ENCODE peak calls at places on chromosomes 5 and 9, in five cellular contexts. One of them, this sample, is unnamed.

GRCh38 chr5:140151068-140151718 is 23.8 kb upstream of the CYSTM1 start:
- DNase-seq in cardiac muscle cell: no peak
- DNase-seq in HT1080: no peak
- DNase-seq in occipital lobe: no peak
- DNase-seq in stimulated activated CD4-positive, alpha-beta T cell treated with anti-CD3 and anti-CD28 coated beads, Interleukin-12 subunit alpha, Interleukin-12 subunit beta, amount 100 ng/mL, for 4 hours: no peak
- DNase-seq in this sample: no peak

GRCh38 chr5:1921711-1922110 is 39.0 kb upstream of the IRX4 start:
- DNase-seq in cardiac muscle cell: no peak
- DNase-seq in occipital lobe: no peak
- DNase-seq in stimulated activated CD4-positive, alpha-beta T cell treated with anti-CD3 and anti-CD28 coated beads, Interleukin-12 subunit alpha, Interleukin-12 subunit beta, amount 100 ng/mL, for 4 hours: no peak
- DNase-seq in HT1080: no peak
- DNase-seq in this sample: no peak

GRCh38 chr5:79666758-79667157 is 22.9 kb upstream of the CMYA5 start:
- DNase-seq in cardiac muscle cell: no peak
- DNase-seq in occipital lobe: no peak
- DNase-seq in HT1080: no peak
- DNase-seq in stimulated activated CD4-positive, alpha-beta T cell treated with anti-CD3 and anti-CD28 coated beads, Interleukin-12 subunit alpha, Interleukin-12 subunit beta, amount 100 ng/mL, for 4 hours: no peak
- DNase-seq in this sample: no peak

GRCh38 chr9:15086096-15087030 is 176.1 kb upstream of the FREM1 start:
- DNase-seq in cardiac muscle cell: no peak
- DNase-seq in stimulated activated CD4-positive, alpha-beta T cell treated with anti-CD3 and anti-CD28 coated beads, Interleukin-12 subunit alpha, Interleukin-12 subunit beta, amount 100 ng/mL, for 4 hours: no peak
- DNase-seq in HT1080: peak; percentile 13
- DNase-seq in occipital lobe: no peak
- DNase-seq in this sample: no peak

GRCh38 chr9:134025606-134026541 is 593 bp downstream of the BRD3OS start:
- DNase-seq in HT1080: peak; percentile 38
- DNase-seq in cardiac muscle cell: peak; percentile 58
- DNase-seq in stimulated activated CD4-positive, alpha-beta T cell treated with anti-CD3 and anti-CD28 coated beads, Interleukin-12 subunit alpha, Interleukin-12 subunit beta, amount 100 ng/mL, for 4 hours: peak; percentile 38
- DNase-seq in occipital lobe: no peak
- DNase-seq in this sample: peak; percentile 65

GRCh38 chr5:36521219-36521618 is 85.2 kb upstream of the SLC1A3 start:
- DNase-seq in HT1080: no peak
- DNase-seq in cardiac muscle cell: no peak
- DNase-seq in occipital lobe: no peak
- DNase-seq in stimulated activated CD4-positive, alpha-beta T cell treated with anti-CD3 and anti-CD28 coated beads, Interleukin-12 subunit alpha, Interleukin-12 subunit beta, amount 100 ng/mL, for 4 hours: no peak
- DNase-seq in this sample: no peak

GRCh38 chr9:89501311-89501898 is 3.5 kb upstream of the SEMA4D start:
- DNase-seq in HT1080: no peak
- DNase-seq in occipital lobe: peak; percentile 67
- DNase-seq in cardiac muscle cell: no peak
- DNase-seq in stimulated activated CD4-positive, alpha-beta T cell treated with anti-CD3 and anti-CD28 coated beads, Interleukin-12 subunit alpha, Interleukin-12 subunit beta, amount 100 ng/mL, for 4 hours: no peak
- DNase-seq in this sample: no peak

GRCh38 chr9:112751059-112751795 is 667 bp downstream of the SNX30 start:
- DNase-seq in HT1080: peak; percentile 89
- DNase-seq in occipital lobe: peak; percentile 42
- DNase-seq in cardiac muscle cell: peak; percentile 69
- DNase-seq in stimulated activated CD4-positive, alpha-beta T cell treated with anti-CD3 and anti-CD28 coated beads, Interleukin-12 subunit alpha, Interleukin-12 subunit beta, amount 100 ng/mL, for 4 hours: peak; percentile 24
- DNase-seq in this sample: peak; percentile 71

GRCh38 chr9:105497704-105498103 is 49.9 kb downstream of the FSD1L start:
- DNase-seq in cardiac muscle cell: no peak
- DNase-seq in occipital lobe: no peak
- DNase-seq in stimulated activated CD4-positive, alpha-beta T cell treated with anti-CD3 and anti-CD28 coated beads, Interleukin-12 subunit alpha, Interleukin-12 subunit beta, amount 100 ng/mL, for 4 hours: no peak
- DNase-seq in HT1080: no peak
- DNase-seq in this sample: no peak

GRCh38 chr9:72537671-72538070 is 16.3 kb downstream of the TMC1 start:
- DNase-seq in stimulated activated CD4-positive, alpha-beta T cell treated with anti-CD3 and anti-CD28 coated beads, Interleukin-12 subunit alpha, Interleukin-12 subunit beta, amount 100 ng/mL, for 4 hours: no peak
- DNase-seq in occipital lobe: no peak
- DNase-seq in cardiac muscle cell: no peak
- DNase-seq in HT1080: no peak
- DNase-seq in this sample: no peak

GRCh38 chr9:111399772-111400563 is 69.9 kb upstream of the OR2K2 start:
- DNase-seq in cardiac muscle cell: no peak
- DNase-seq in HT1080: peak; percentile 15
- DNase-seq in stimulated activated CD4-positive, alpha-beta T cell treated with anti-CD3 and anti-CD28 coated beads, Interleukin-12 subunit alpha, Interleukin-12 subunit beta, amount 100 ng/mL, for 4 hours: no peak
- DNase-seq in occipital lobe: no peak
- DNase-seq in this sample: no peak

GRCh38 chr5:8341416-8341815 is 472.5 kb downstream of the MTRR start:
- DNase-seq in HT1080: no peak
- DNase-seq in cardiac muscle cell: no peak
- DNase-seq in occipital lobe: no peak
- DNase-seq in stimulated activated CD4-positive, alpha-beta T cell treated with anti-CD3 and anti-CD28 coated beads, Interleukin-12 subunit alpha, Interleukin-12 subunit beta, amount 100 ng/mL, for 4 hours: no peak
- DNase-seq in this sample: no peak

GRCh38 chr5:52799358-52799982 is 11.8 kb downstream of the ITGA1 start:
- DNase-seq in cardiac muscle cell: peak; percentile 68
- DNase-seq in occipital lobe: no peak
- DNase-seq in stimulated activated CD4-positive, alpha-beta T cell treated with anti-CD3 and anti-CD28 coated beads, Interleukin-12 subunit alpha, Interleukin-12 subunit beta, amount 100 ng/mL, for 4 hours: no peak
- DNase-seq in HT1080: peak; percentile 42
- DNase-seq in this sample: peak; percentile 67

GRCh38 chr9:110088099-110088498 is 119.9 kb downstream of the C9orf152 start:
- DNase-seq in HT1080: no peak
- DNase-seq in stimulated activated CD4-positive, alpha-beta T cell treated with anti-CD3 and anti-CD28 coated beads, Interleukin-12 subunit alpha, Interleukin-12 subunit beta, amount 100 ng/mL, for 4 hours: no peak
- DNase-seq in occipital lobe: no peak
- DNase-seq in cardiac muscle cell: no peak
- DNase-seq in this sample: no peak

GRCh38 chr9:77514886-77515711 is 133.0 kb downstream of the GNA14 start:
- DNase-seq in stimulated activated CD4-positive, alpha-beta T cell treated with anti-CD3 and anti-CD28 coated beads, Interleukin-12 subunit alpha, Interleukin-12 subunit beta, amount 100 ng/mL, for 4 hours: no peak
- DNase-seq in HT1080: peak; percentile 80
- DNase-seq in occipital lobe: no peak
- DNase-seq in cardiac muscle cell: no peak
- DNase-seq in this sample: no peak

GRCh38 chr9:19375536-19375935 is 4.5 kb downstream of the RPS6 start:
- DNase-seq in occipital lobe: no peak
- DNase-seq in cardiac muscle cell: no peak
- DNase-seq in stimulated activated CD4-positive, alpha-beta T cell treated with anti-CD3 and anti-CD28 coated beads, Interleukin-12 subunit alpha, Interleukin-12 subunit beta, amount 100 ng/mL, for 4 hours: no peak
- DNase-seq in HT1080: no peak
- DNase-seq in this sample: no peak

GRCh38 chr5:11239261-11239660 is 478.2 kb upstream of the DAP start:
- DNase-seq in HT1080: no peak
- DNase-seq in stimulated activated CD4-positive, alpha-beta T cell treated with anti-CD3 and anti-CD28 coated beads, Interleukin-12 subunit alpha, Interleukin-12 subunit beta, amount 100 ng/mL, for 4 hours: no peak
- DNase-seq in occipital lobe: no peak
- DNase-seq in cardiac muscle cell: no peak
- DNase-seq in this sample: no peak

GRCh38 chr5:38462972-38463633 is 93.3 kb downstream of the LIFR start:
- DNase-seq in HT1080: peak; percentile 56
- DNase-seq in stimulated activated CD4-positive, alpha-beta T cell treated with anti-CD3 and anti-CD28 coated beads, Interleukin-12 subunit alpha, Interleukin-12 subunit beta, amount 100 ng/mL, for 4 hours: no peak
- DNase-seq in occipital lobe: no peak
- DNase-seq in cardiac muscle cell: no peak
- DNase-seq in this sample: no peak

GRCh38 chr9:109254317-109254716 is 66.5 kb downstream of the EPB41L4B start:
- DNase-seq in stimulated activated CD4-positive, alpha-beta T cell treated with anti-CD3 and anti-CD28 coated beads, Interleukin-12 subunit alpha, Interleukin-12 subunit beta, amount 100 ng/mL, for 4 hours: no peak
- DNase-seq in HT1080: no peak
- DNase-seq in cardiac muscle cell: no peak
- DNase-seq in occipital lobe: no peak
- DNase-seq in this sample: no peak

GRCh38 chr5:74206571-74207550 is 433.7 kb downstream of the ENC1 start:
- DNase-seq in occipital lobe: peak; percentile 73
- DNase-seq in stimulated activated CD4-positive, alpha-beta T cell treated with anti-CD3 and anti-CD28 coated beads, Interleukin-12 subunit alpha, Interleukin-12 subunit beta, amount 100 ng/mL, for 4 hours: no peak
- DNase-seq in cardiac muscle cell: no peak
- DNase-seq in HT1080: peak; percentile 82
- DNase-seq in this sample: no peak

GRCh38 chr5:20636686-20637085 is 648.7 kb upstream of the CDH18 start:
- DNase-seq in HT1080: no peak
- DNase-seq in occipital lobe: no peak
- DNase-seq in stimulated activated CD4-positive, alpha-beta T cell treated with anti-CD3 and anti-CD28 coated beads, Interleukin-12 subunit alpha, Interleukin-12 subunit beta, amount 100 ng/mL, for 4 hours: no peak
- DNase-seq in cardiac muscle cell: no peak
- DNase-seq in this sample: no peak

GRCh38 chr5:74638776-74639537 is 1.6 kb downstream of the ENC1 start:
- DNase-seq in stimulated activated CD4-positive, alpha-beta T cell treated with anti-CD3 and anti-CD28 coated beads, Interleukin-12 subunit alpha, Interleukin-12 subunit beta, amount 100 ng/mL, for 4 hours: no peak
- DNase-seq in occipital lobe: no peak
- DNase-seq in HT1080: peak; percentile 54
- DNase-seq in cardiac muscle cell: peak; percentile 25
- DNase-seq in this sample: no peak

GRCh38 chr9:6944093-6944551 is 186.3 kb downstream of the KDM4C start:
- DNase-seq in stimulated activated CD4-positive, alpha-beta T cell treated with anti-CD3 and anti-CD28 coated beads, Interleukin-12 subunit alpha, Interleukin-12 subunit beta, amount 100 ng/mL, for 4 hours: no peak
- DNase-seq in occipital lobe: no peak
- DNase-seq in cardiac muscle cell: no peak
- DNase-seq in HT1080: peak; percentile 64
- DNase-seq in this sample: no peak

GRCh38 chr5:52961238-52961637 is 27.9 kb upstream of the ITGA2 start:
- DNase-seq in cardiac muscle cell: no peak
- DNase-seq in occipital lobe: no peak
- DNase-seq in HT1080: no peak
- DNase-seq in stimulated activated CD4-positive, alpha-beta T cell treated with anti-CD3 and anti-CD28 coated beads, Interleukin-12 subunit alpha, Interleukin-12 subunit beta, amount 100 ng/mL, for 4 hours: no peak
- DNase-seq in this sample: no peak

GRCh38 chr9:125995706-125996105 is 248.5 kb downstream of the PBX3 start:
- DNase-seq in cardiac muscle cell: no peak
- DNase-seq in HT1080: no peak
- DNase-seq in occipital lobe: no peak
- DNase-seq in stimulated activated CD4-positive, alpha-beta T cell treated with anti-CD3 and anti-CD28 coated beads, Interleukin-12 subunit alpha, Interleukin-12 subunit beta, amount 100 ng/mL, for 4 hours: no peak
- DNase-seq in this sample: no peak

GRCh38 chr9:94250456-94250855 is 8.6 kb upstream of the ZNF169 start:
- DNase-seq in cardiac muscle cell: no peak
- DNase-seq in stimulated activated CD4-positive, alpha-beta T cell treated with anti-CD3 and anti-CD28 coated beads, Interleukin-12 subunit alpha, Interleukin-12 subunit beta, amount 100 ng/mL, for 4 hours: no peak
- DNase-seq in HT1080: peak; percentile 42
- DNase-seq in occipital lobe: no peak
- DNase-seq in this sample: no peak

GRCh38 chr5:41921874-41922273 is 3.2 kb upstream of the FBXO4 start:
- DNase-seq in cardiac muscle cell: no peak
- DNase-seq in HT1080: peak; percentile 54
- DNase-seq in occipital lobe: no peak
- DNase-seq in stimulated activated CD4-positive, alpha-beta T cell treated with anti-CD3 and anti-CD28 coated beads, Interleukin-12 subunit alpha, Interleukin-12 subunit beta, amount 100 ng/mL, for 4 hours: no peak
- DNase-seq in this sample: no peak

GRCh38 chr9:129904734-129905133 is 69.5 kb downstream of the USP20 start:
- DNase-seq in stimulated activated CD4-positive, alpha-beta T cell treated with anti-CD3 and anti-CD28 coated beads, Interleukin-12 subunit alpha, Interleukin-12 subunit beta, amount 100 ng/mL, for 4 hours: no peak
- DNase-seq in occipital lobe: no peak
- DNase-seq in cardiac muscle cell: no peak
- DNase-seq in HT1080: no peak
- DNase-seq in this sample: no peak

GRCh38 chr5:118952992-118953651 is 35.2 kb downstream of the DTWD2 start:
- DNase-seq in stimulated activated CD4-positive, alpha-beta T cell treated with anti-CD3 and anti-CD28 coated beads, Interleukin-12 subunit alpha, Interleukin-12 subunit beta, amount 100 ng/mL, for 4 hours: no peak
- DNase-seq in HT1080: peak; percentile 50
- DNase-seq in occipital lobe: no peak
- DNase-seq in cardiac muscle cell: no peak
- DNase-seq in this sample: no peak

GRCh38 chr5:1479581-1480188 is 34.4 kb upstream of the SLC6A3 start:
- DNase-seq in cardiac muscle cell: peak; percentile 30
- DNase-seq in stimulated activated CD4-positive, alpha-beta T cell treated with anti-CD3 and anti-CD28 coated beads, Interleukin-12 subunit alpha, Interleukin-12 subunit beta, amount 100 ng/mL, for 4 hours: peak; percentile 30
- DNase-seq in occipital lobe: no peak
- DNase-seq in HT1080: peak; percentile 18
- DNase-seq in this sample: peak; percentile 26

GRCh38 chr9:124527781-124528180 is 20.6 kb upstream of the NR5A1 start:
- DNase-seq in cardiac muscle cell: no peak
- DNase-seq in stimulated activated CD4-positive, alpha-beta T cell treated with anti-CD3 and anti-CD28 coated beads, Interleukin-12 subunit alpha, Interleukin-12 subunit beta, amount 100 ng/mL, for 4 hours: no peak
- DNase-seq in HT1080: peak; percentile 49
- DNase-seq in occipital lobe: no peak
- DNase-seq in this sample: no peak

GRCh38 chr9:27447036-27447700 is 76.9 kb upstream of the IFNK start:
- DNase-seq in occipital lobe: no peak
- DNase-seq in HT1080: no peak
- DNase-seq in cardiac muscle cell: no peak
- DNase-seq in stimulated activated CD4-positive, alpha-beta T cell treated with anti-CD3 and anti-CD28 coated beads, Interleukin-12 subunit alpha, Interleukin-12 subunit beta, amount 100 ng/mL, for 4 hours: no peak
- DNase-seq in this sample: no peak

GRCh38 chr9:101582593-101582992 is 12.2 kb downstream of the PPP3R2 start:
- DNase-seq in HT1080: peak; percentile 73
- DNase-seq in stimulated activated CD4-positive, alpha-beta T cell treated with anti-CD3 and anti-CD28 coated beads, Interleukin-12 subunit alpha, Interleukin-12 subunit beta, amount 100 ng/mL, for 4 hours: no peak
- DNase-seq in cardiac muscle cell: no peak
- DNase-seq in occipital lobe: no peak
- DNase-seq in this sample: no peak

GRCh38 chr5:138844812-138845513 is 30.2 kb downstream of the LRRTM2 start:
- DNase-seq in stimulated activated CD4-positive, alpha-beta T cell treated with anti-CD3 and anti-CD28 coated beads, Interleukin-12 subunit alpha, Interleukin-12 subunit beta, amount 100 ng/mL, for 4 hours: no peak
- DNase-seq in occipital lobe: no peak
- DNase-seq in HT1080: peak; percentile 80
- DNase-seq in cardiac muscle cell: no peak
- DNase-seq in this sample: no peak

GRCh38 chr9:127546125-127546832 is 65.8 kb upstream of the STXBP1 start:
- DNase-seq in occipital lobe: no peak
- DNase-seq in stimulated activated CD4-positive, alpha-beta T cell treated with anti-CD3 and anti-CD28 coated beads, Interleukin-12 subunit alpha, Interleukin-12 subunit beta, amount 100 ng/mL, for 4 hours: no peak
- DNase-seq in cardiac muscle cell: no peak
- DNase-seq in HT1080: no peak
- DNase-seq in this sample: no peak

GRCh38 chr5:67520161-67520886 is 323.7 kb upstream of the CD180 start:
- DNase-seq in stimulated activated CD4-positive, alpha-beta T cell treated with anti-CD3 and anti-CD28 coated beads, Interleukin-12 subunit alpha, Interleukin-12 subunit beta, amount 100 ng/mL, for 4 hours: no peak
- DNase-seq in cardiac muscle cell: no peak
- DNase-seq in HT1080: no peak
- DNase-seq in occipital lobe: no peak
- DNase-seq in this sample: no peak

GRCh38 chr9:85729882-85730281 is 11.9 kb downstream of the AGTPBP1 start:
- DNase-seq in HT1080: no peak
- DNase-seq in stimulated activated CD4-positive, alpha-beta T cell treated with anti-CD3 and anti-CD28 coated beads, Interleukin-12 subunit alpha, Interleukin-12 subunit beta, amount 100 ng/mL, for 4 hours: no peak
- DNase-seq in occipital lobe: no peak
- DNase-seq in cardiac muscle cell: no peak
- DNase-seq in this sample: no peak

GRCh38 chr9:87267251-87267679 is 230.4 kb upstream of the DAPK1 start:
- DNase-seq in cardiac muscle cell: no peak
- DNase-seq in HT1080: no peak
- DNase-seq in stimulated activated CD4-positive, alpha-beta T cell treated with anti-CD3 and anti-CD28 coated beads, Interleukin-12 subunit alpha, Interleukin-12 subunit beta, amount 100 ng/mL, for 4 hours: no peak
- DNase-seq in occipital lobe: no peak
- DNase-seq in this sample: no peak

GRCh38 chr5:77491783-77492652 is at the start of gene WDR41:
- DNase-seq in occipital lobe: peak; percentile 94
- DNase-seq in stimulated activated CD4-positive, alpha-beta T cell treated with anti-CD3 and anti-CD28 coated beads, Interleukin-12 subunit alpha, Interleukin-12 subunit beta, amount 100 ng/mL, for 4 hours: peak; percentile 87
- DNase-seq in cardiac muscle cell: peak; percentile 92
- DNase-seq in HT1080: peak; percentile 96
- DNase-seq in this sample: peak; percentile 89